ENCODE peak calls at places on chromosomes 13 and 19, in six cellular contexts. V is tibial nerve; A is CD8-positive, alpha-beta memory T cell; L is adrenal gland; H is uterus; B is IMR-90. J is an unnamed sample. For H3K9me3, the result is how much of the 10 kb centered on the place peaks cover.

GRCh38 chr13:24270639-24271131 is 38.7 kb upstream of the C1QTNF9 start:
- DNase-seq in V (peak), A (peak), L (peak), H (peak), B (peak), J (no peak)

GRCh38 chr13:19587635-19588300 is 26.4 kb upstream of the TPTE2 start:
- DNase-seq in V (no peak), A (peak), L (no peak), H (no peak), B (peak), J (peak)

GRCh38 chr13:33312150-33312908 is 26.8 kb upstream of the STARD13 start:
- DNase-seq in V (no peak), A (no peak), L (no peak), H (no peak), B (peak), J (no peak)

GRCh38 chr13:30829788-30830637 is 76.1 kb upstream of the MEDAG start:
- DNase-seq in V (no peak), A (no peak), L (no peak), H (no peak), B (no peak), J (no peak)

GRCh38 chr19:1507763-1508506 is 4.9 kb downstream of the ADAMTSL5 start:
- DNase-seq in V (peak), A (peak), L (peak), H (peak), B (peak), J (peak)

GRCh38 chr19:4390017-4390861 is 10.1 kb downstream of the SH3GL1 start:
- DNase-seq in V (no peak), A (no peak), L (peak), H (no peak), B (peak), J (no peak)

GRCh38 chr13:110444226-110444653 is 117.3 kb downstream of the RAB20 start:
- DNase-seq in V (no peak), A (no peak), L (peak), H (peak), B (peak), J (no peak)

GRCh38 chr19:1538978-1539377 is 15.1 kb downstream of the PLK5 start:
- DNase-seq in V (no peak), A (no peak), L (no peak), H (no peak), B (no peak), J (no peak)

GRCh38 chr13:86848716-86849115 is 822.5 kb upstream of the SLITRK5 start:
- DNase-seq in V (no peak), A (no peak), L (no peak), H (no peak), B (no peak), J (no peak)

GRCh38 chr13:27770809-27771208 is 21.5 kb upstream of the GSX1 start:
- DNase-seq in V (no peak), A (no peak), L (no peak), H (no peak), B (peak), J (peak)

GRCh38 chr13:31105020-31105800 is 56.5 kb downstream of the HSPH1 start:
- DNase-seq in V (no peak), A (no peak), L (peak), H (no peak), B (peak), J (no peak)

GRCh38 chr13:87680298-87680697 is 9.1 kb downstream of the SLITRK5 start:
- DNase-seq in V (no peak), A (no peak), L (no peak), H (no peak), B (no peak), J (no peak)

GRCh38 chr13:98397221-98397620 is 179.7 kb downstream of the STK24 start:
- DNase-seq in V (no peak), A (no peak), L (no peak), H (no peak), B (peak), J (no peak)

GRCh38 chr19:17703823-17704463 is 15.3 kb upstream of the MAP1S start:
- DNase-seq in V (peak), A (peak), L (peak), H (no peak), B (peak), J (peak)

GRCh38 chr13:107299717-107300116 is 731.8 kb upstream of the ARGLU1 start:
- DNase-seq in V (no peak), A (no peak), L (no peak), H (no peak), B (no peak), J (no peak)

GRCh38 chr13:51363625-51364024 is 24.1 kb downstream of the SERPINE3 start:
- DNase-seq in V (no peak), A (no peak), L (no peak), H (no peak), B (no peak), J (no peak)

GRCh38 chr13:42894765-42895181 is 97.3 kb downstream of the EPSTI1 start:
- DNase-seq in V (no peak), A (no peak), L (peak), H (no peak), B (peak), J (peak)

GRCh38 chr13:43785681-43786471 is 896 bp downstream of the ENOX1 start:
- DNase-seq in V (peak), A (no peak), L (peak), H (peak), B (peak), J (peak)

GRCh38 chr13:76596216-76596615 is 290.0 kb downstream of the KCTD12 start:
- DNase-seq in V (no peak), A (no peak), L (no peak), H (no peak), B (no peak), J (no peak)

GRCh38 chr13:108947551-108948030 is 318.2 kb downstream of the MYO16 start:
- DNase-seq in V (peak), A (no peak), L (no peak), H (peak), B (peak), J (no peak)

GRCh38 chr13:84844473-84844872 is 954.7 kb downstream of the SLITRK6 start:
- DNase-seq in V (no peak), A (no peak), L (no peak), H (no peak), B (no peak), J (peak)

GRCh38 chr19:45045671-45046353 is 7.0 kb downstream of the CLASRP start:
- DNase-seq in V (no peak), A (no peak), L (no peak), H (no peak), B (no peak), J (no peak)

GRCh38 chr13:101325423-101325822 is 90.9 kb downstream of the NALCN start:
- DNase-seq in V (no peak), A (no peak), L (no peak), H (no peak), B (no peak), J (no peak)

GRCh38 chr13:45178349-45179142 is 22.3 kb downstream of the KCTD4 start:
- DNase-seq in V (no peak), A (no peak), L (no peak), H (no peak), B (peak), J (no peak)

GRCh38 chr19:19618384-19619051 is at the start of gene PBX4:
- DNase-seq in V (peak), A (peak), L (peak), H (peak), B (peak), J (peak)

GRCh38 chr19:43847884-43848283 is 20.8 kb downstream of the ZNF283 start:
- DNase-seq in V (no peak), A (no peak), L (no peak), H (no peak), B (no peak), J (no peak)
- H3K9me3 ChIP-seq in V (half or more), A (half or more), L (under half), H (under half), B (half or more), J (under half)

DNA sequence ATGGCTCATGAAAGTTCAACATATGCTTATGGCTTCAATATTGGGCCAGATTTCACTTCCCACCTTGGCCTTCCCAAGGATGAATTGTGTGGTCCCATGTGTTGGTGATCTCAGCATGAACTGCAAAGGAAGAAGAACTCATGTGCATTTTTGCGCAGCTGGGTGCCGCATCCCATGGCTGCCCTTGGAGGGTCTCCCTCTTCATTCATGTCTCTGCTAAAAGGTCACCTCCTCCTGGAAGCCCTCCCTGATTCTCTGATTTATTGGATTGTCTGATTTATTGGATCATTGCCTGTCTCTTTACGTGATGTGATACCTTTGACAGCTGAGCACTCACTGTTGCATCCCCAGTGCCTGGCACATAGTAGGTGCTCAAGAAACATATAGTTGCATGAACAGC is 1.7 kb upstream of the CYP4F8 start:
- DNase-seq in V (no peak), A (no peak), L (no peak), H (no peak), B (no peak), J (no peak)
- H3K9me3 ChIP-seq in V (under half), A (under half), L (under half), H (under half), B (under half), J (under half)

GRCh38 chr19:52269338-52270261 is at the start of gene ZNF766:
- DNase-seq in V (peak), A (peak), L (peak), H (peak), B (peak), J (peak)

GRCh38 chr19:52274191-52274590 is 4.8 kb downstream of the ZNF766 start:
- DNase-seq in V (no peak), A (no peak), L (no peak), H (no peak), B (no peak), J (no peak)

GRCh38 chr19:52273301-52273700 is 3.9 kb downstream of the ZNF766 start:
- DNase-seq in V (no peak), A (no peak), L (no peak), H (no peak), B (no peak), J (no peak)

GRCh38 chr19:52270266-52270885 is 989 bp downstream of the ZNF766 start:
- DNase-seq in V (no peak), A (no peak), L (no peak), H (no peak), B (peak), J (peak)
- H3K9me3 ChIP-seq in V (under half), A (under half), L (under half), H (under half), B (under half), J (under half)

GRCh38 chr19:52710538-52710937 is 24.3 kb downstream of the ZNF611 start:
- DNase-seq in V (no peak), A (no peak), L (no peak), H (no peak), B (no peak), J (no peak)
- H3K9me3 ChIP-seq in V (under half), A (under half), L (under half), H (under half), B (under half), J (under half)

DNA sequence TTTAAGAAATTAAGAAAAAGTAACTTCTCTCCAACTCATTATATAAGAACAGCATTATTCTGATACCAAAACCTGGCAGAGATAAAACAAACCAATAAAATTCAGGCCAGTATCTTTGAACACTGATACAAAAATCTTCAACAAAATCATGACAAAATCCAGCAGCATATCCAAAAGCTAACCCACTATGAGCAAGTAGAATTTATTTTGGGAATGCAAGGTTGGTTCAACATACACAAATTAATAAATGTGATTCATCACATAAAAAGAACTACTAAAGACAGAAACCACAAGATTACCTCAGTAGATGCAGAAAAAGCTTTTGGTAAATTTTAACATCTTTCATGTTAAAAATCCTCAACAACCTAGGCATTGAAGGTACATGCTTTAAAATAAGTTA is 12.3 kb downstream of the ZNF91 start:
- DNase-seq in V (no peak), A (no peak), L (no peak), H (no peak), B (no peak), J (no peak)
- H3K9me3 ChIP-seq in V (half or more), A (under half), L (under half), H (under half), B (half or more), J (under half)

GRCh38 chr19:53290758-53291549 is 23.4 kb upstream of the VN1R4 start:
- DNase-seq in V (no peak), A (no peak), L (no peak), H (no peak), B (no peak), J (no peak)
- H3K9me3 ChIP-seq in V (under half), A (under half), L (under half), H (under half), B (under half), J (under half)

DNA sequence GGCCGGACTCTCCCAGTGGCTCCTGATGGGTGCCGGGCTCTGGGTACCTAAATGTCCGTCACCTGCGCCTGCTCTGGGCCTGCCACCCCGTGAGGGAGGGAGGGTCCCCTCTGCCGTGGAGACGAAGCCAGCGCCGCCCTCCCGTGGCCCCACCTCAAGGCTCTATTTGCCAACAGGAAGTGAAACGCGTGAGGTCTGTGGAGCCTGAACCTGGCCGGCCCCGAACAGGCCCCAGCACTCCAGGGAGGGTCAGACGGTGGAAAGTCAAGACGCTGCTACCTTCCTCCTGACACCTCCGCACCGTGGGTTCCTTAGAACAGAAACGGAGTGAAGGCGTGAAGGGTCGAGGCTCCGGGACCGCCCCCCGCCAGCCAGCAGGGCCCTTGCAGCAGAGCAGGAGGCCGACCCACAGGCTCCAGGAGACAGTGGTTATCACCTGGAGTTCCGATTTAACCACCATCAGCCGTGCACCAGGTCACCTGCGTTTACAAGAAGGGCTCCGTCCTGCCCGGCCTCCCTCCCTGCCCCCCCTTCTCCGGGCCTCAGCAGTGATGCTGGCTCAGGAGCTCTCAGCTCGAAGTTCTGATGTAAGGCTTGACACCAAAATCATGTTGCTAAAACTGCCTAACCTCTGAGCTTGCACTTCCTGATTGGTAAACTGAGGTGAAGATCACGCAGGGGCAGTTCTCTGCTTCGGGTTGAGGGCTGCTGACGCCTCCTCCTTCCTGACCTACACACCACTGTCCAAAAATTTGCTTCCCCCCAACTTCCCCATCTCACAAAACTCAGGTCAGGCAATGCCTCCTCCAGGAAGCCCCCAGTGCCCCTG is 50.9 kb upstream of the C13orf46 start:
- DNase-seq in V (no peak), A (no peak), L (no peak), H (no peak), B (no peak), J (no peak)
- H3K9me3 ChIP-seq in V (under half), A (under half), L (under half), H (under half), B (under half), J (under half)

DNA sequence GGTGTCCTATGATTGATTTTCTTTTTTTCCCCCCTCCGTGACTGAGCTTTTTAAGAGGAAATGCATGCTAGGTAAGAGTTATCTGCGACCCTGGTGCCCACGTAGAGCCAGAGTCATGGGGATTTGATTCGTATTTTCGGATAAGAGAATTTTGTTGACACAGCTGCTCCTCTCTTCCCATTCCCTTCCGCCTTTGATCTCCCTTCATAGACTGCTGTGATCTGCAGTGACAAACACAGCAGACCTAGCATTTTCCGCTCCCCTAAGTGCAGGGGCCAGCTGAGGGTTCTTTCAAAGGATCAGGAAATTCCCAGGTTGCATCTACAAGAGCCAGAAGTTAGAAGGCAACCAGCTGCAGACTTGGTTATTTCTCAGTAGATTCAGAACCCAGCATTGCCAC is 70.5 kb downstream of the ZNF568 start:
- DNase-seq in V (no peak), A (no peak), L (no peak), H (no peak), B (no peak), J (no peak)
- H3K9me3 ChIP-seq in V (under half), A (under half), L (under half), H (under half), B (under half), J (under half)